ENCODE peak calls at places on chromosomes 13 and 19, in six cellular contexts. S, G, L, H, C and A are unnamed samples.

GRCh38 chr13:76027131-76027530 is 391.0 kb downstream of the LMO7 start:
- DNase-seq in L (no peak), H (no peak), S (no peak), C (no peak), G (no peak), A (no peak)

GRCh38 chr19:40528078-40528477 is 48.6 kb upstream of the SHKBP1 start:
- DNase-seq in C (no peak), H (no peak), S (no peak), G (no peak), L (no peak), A (peak)

GRCh38 chr19:17766543-17767131 is 15.4 kb downstream of the FCHO1 start:
- DNase-seq in L (peak), G (peak), S (peak), C (peak), H (peak), A (peak)

GRCh38 chr19:41606215-41606837 is 20.5 kb downstream of the CEACAM4 start:
- DNase-seq in L (no peak), H (no peak), G (no peak), C (no peak), S (no peak), A (no peak)

GRCh38 chr13:46553521-46553885 is 533 bp downstream of the LRCH1 start:
- DNase-seq in S (no peak), L (peak), C (peak), G (no peak), H (no peak), A (peak)

GRCh38 chr13:96020155-96020575 is 33.0 kb downstream of the UGGT2 start:
- DNase-seq in H (peak), S (no peak), G (peak), C (no peak), L (no peak), A (no peak)

GRCh38 chr19:12092065-12092867 is 27.7 kb downstream of the ZNF844 start:
- DNase-seq in S (peak), G (no peak), L (peak), C (peak), H (peak), A (peak)

GRCh38 chr19:49073514-49074378 is 1.2 kb upstream of the KCNA7 start:
- DNase-seq in C (no peak), H (no peak), S (no peak), G (peak), L (peak), A (no peak)

GRCh38 chr19:45469835-45470146 is 2.0 kb downstream of the FOSB start:
- DNase-seq in S (no peak), L (no peak), G (peak), C (no peak), H (no peak), A (no peak)

GRCh38 chr13:110444226-110444653 is 117.3 kb downstream of the RAB20 start:
- DNase-seq in H (peak), L (no peak), G (no peak), S (no peak), C (no peak), A (no peak)

GRCh38 chr13:41740479-41740878 is 220.4 kb downstream of the VWA8 start:
- DNase-seq in C (no peak), S (no peak), H (no peak), L (no peak), G (no peak), A (no peak)

GRCh38 chr13:41458939-41459753 is 1.8 kb downstream of the RGCC start:
- DNase-seq in L (no peak), H (peak), S (no peak), C (no peak), G (peak), A (peak)

GRCh38 chr13:111114362-111115050 is 604 bp upstream of the ARHGEF7 start:
- DNase-seq in G (peak), C (no peak), H (peak), L (peak), S (peak), A (no peak)